ENCODE peak calls at places on chromosomes 4 and X, in six cellular contexts. H is H1; X is IMR-90; F is CD8-positive, alpha-beta memory T cell; C is occipital lobe; Y is MG63. M is an unnamed sample.
A peak's percentile ranks its signal among the peaks of the same experiment; 100 is the strongest.

GRCh38 chrX:45889471-45889870 is 655.8 kb downstream of the ZNF674 start:
- DNase-seq in H (no peak), X (peak; percentile 6), F (no peak), C (no peak), Y (no peak), M (no peak)

GRCh38 chr4:160969914-160970313 is 1193.9 kb downstream of the FSTL5 start:
- DNase-seq in H (no peak), X (no peak), F (no peak), C (no peak), Y (no peak), M (no peak)

GRCh38 chrX:128901018-128901417 is 622.3 kb downstream of the SMARCA1 start:
- DNase-seq in H (no peak), X (no peak), F (no peak), C (no peak), Y (no peak), M (no peak)

GRCh38 chrX:48997865-48998264 is 4.2 kb downstream of the GRIPAP1 start:
- DNase-seq in H (no peak), X (no peak), F (no peak), C (no peak), Y (no peak), M (no peak)

GRCh38 chr4:84814100-84814750 is 152.3 kb downstream of the WDFY3 start:
- DNase-seq in H (no peak), X (peak; percentile 96), F (no peak), C (peak; percentile 15), Y (peak; percentile 46), M (no peak)

GRCh38 chr4:48590884-48591283 is 100.8 kb downstream of the ZAR1 start:
- DNase-seq in H (no peak), X (no peak), F (no peak), C (no peak), Y (no peak), M (no peak)

GRCh38 chr4:189081831-189082230 is 858.8 kb upstream of the FRG1 start:
- DNase-seq in H (no peak), X (peak; percentile 67), F (no peak), C (no peak), Y (no peak), M (no peak)

GRCh38 chr4:147396105-147396504 is 84.8 kb upstream of the EDNRA start:
- DNase-seq in H (no peak), X (no peak), F (no peak), C (no peak), Y (no peak), M (no peak)

GRCh38 chr4:35250771-35251170 is 993.5 kb downstream of the ARAP2 start:
- DNase-seq in H (no peak), X (no peak), F (no peak), C (no peak), Y (no peak), M (no peak)

GRCh38 chr4:172898715-172899114 is 269.9 kb upstream of the GALNT7 start:
- DNase-seq in H (no peak), X (no peak), F (no peak), C (no peak), Y (no peak), M (no peak)

GRCh38 chrX:10190367-10190766 is 33.6 kb downstream of the CLCN4 start:
- DNase-seq in H (no peak), X (peak; percentile 83), F (no peak), C (no peak), Y (peak; percentile 33), M (no peak)

GRCh38 chr4:177485528-177485927 is 43.3 kb upstream of the AGA start:
- DNase-seq in H (no peak), X (peak; percentile 98), F (no peak), C (no peak), Y (no peak), M (no peak)

GRCh38 chr4:1109332-1109731 is 4.0 kb downstream of the RNF212 start:
- DNase-seq in H (no peak), X (no peak), F (no peak), C (no peak), Y (no peak), M (no peak)

GRCh38 chrX:19655032-19655431 is 139.7 kb upstream of the MAP3K15 start:
- DNase-seq in H (no peak), X (no peak), F (no peak), C (no peak), Y (no peak), M (no peak)

GRCh38 chrX:115452256-115452655 is 108.7 kb upstream of the PLS3 start:
- DNase-seq in H (no peak), X (no peak), F (no peak), C (no peak), Y (no peak), M (no peak)

GRCh38 chr4:99685234-99685633 is 27.6 kb upstream of the C4orf54 start:
- DNase-seq in H (no peak), X (no peak), F (no peak), C (no peak), Y (no peak), M (no peak)

GRCh38 chrX:115419094-115419493 is 129.6 kb downstream of the LUZP4 start:
- DNase-seq in H (no peak), X (peak; percentile 13), F (no peak), C (no peak), Y (no peak), M (no peak)

GRCh38 chr4:72631296-72631695 is 62.3 kb upstream of the ADAMTS3 start:
- DNase-seq in H (no peak), X (peak; percentile 49), F (no peak), C (peak; percentile 10), Y (peak; percentile 87), M (no peak)

GRCh38 chr4:122045533-122045932 is 93.7 kb upstream of the TRPC3 start:
- DNase-seq in H (no peak), X (peak; percentile 96), F (no peak), C (no peak), Y (peak; percentile 94), M (no peak)

GRCh38 chrX:19334945-19335626 is 8.6 kb upstream of the PDHA1 start:
- DNase-seq in H (no peak), X (peak; percentile 19), F (peak; percentile 12), C (no peak), Y (no peak), M (peak; percentile 15)

GRCh38 chr4:152257601-152258066 is 278.3 kb downstream of the FBXW7 start:
- DNase-seq in H (no peak), X (peak; percentile 31), F (no peak), C (no peak), Y (peak; percentile 39), M (no peak)

GRCh38 chr4:845836-846251 is 19.9 kb upstream of the CPLX1 start:
- DNase-seq in H (no peak), X (peak; percentile 30), F (no peak), C (peak; percentile 52), Y (no peak), M (no peak)

GRCh38 chr4:14917305-14917647 is 85.0 kb upstream of the CPEB2 start:
- DNase-seq in H (no peak), X (no peak), F (no peak), C (no peak), Y (no peak), M (no peak)

GRCh38 chr4:48853604-48854394 is 22.9 kb downstream of the OCIAD1 start:
- DNase-seq in H (no peak), X (no peak), F (no peak), C (no peak), Y (no peak), M (no peak)

GRCh38 chr4:170226288-170226687 is 136.5 kb upstream of the AADAT start:
- DNase-seq in H (no peak), X (no peak), F (no peak), C (no peak), Y (no peak), M (peak; percentile 12)

GRCh38 chrX:16727637-16728036 is 8.2 kb downstream of the SYAP1 start:
- DNase-seq in H (no peak), X (no peak), F (no peak), C (no peak), Y (no peak), M (no peak)

GRCh38 chrX:138519296-138519695 is 192.2 kb downstream of the FGF13 start:
- DNase-seq in H (no peak), X (no peak), F (no peak), C (no peak), Y (no peak), M (no peak)

GRCh38 chr4:3389186-3389878 is 52.4 kb upstream of the HGFAC start:
- DNase-seq in H (no peak), X (no peak), F (no peak), C (no peak), Y (no peak), M (no peak)

GRCh38 chrX:10288400-10288799 is 131.6 kb downstream of the CLCN4 start:
- DNase-seq in H (no peak), X (peak; percentile 13), F (no peak), C (no peak), Y (no peak), M (no peak)

GRCh38 chrX:37896491-37896890 is 49.1 kb upstream of the DYNLT3 start:
- DNase-seq in H (no peak), X (peak; percentile 8), F (no peak), C (no peak), Y (no peak), M (no peak)

GRCh38 chr4:184370711-184371389 is 103.5 kb downstream of the IRF2 start:
- DNase-seq in H (no peak), X (peak; percentile 29), F (no peak), C (no peak), Y (no peak), M (no peak)

GRCh38 chr4:170700064-170700463 is 610.3 kb upstream of the AADAT start:
- DNase-seq in H (no peak), X (no peak), F (no peak), C (no peak), Y (no peak), M (no peak)

GRCh38 chr4:18075823-18076433 is 54.4 kb upstream of the LCORL start:
- DNase-seq in H (peak; percentile 17), X (peak; percentile 12), F (peak; percentile 25), C (no peak), Y (peak; percentile 4), M (peak; percentile 35)

GRCh38 chr4:41095973-41096372 is 118.4 kb downstream of the APBB2 start:
- DNase-seq in H (no peak), X (peak; percentile 87), F (no peak), C (no peak), Y (no peak), M (no peak)

GRCh38 chr4:169342906-169343560 is 72.3 kb upstream of the SH3RF1 start:
- DNase-seq in H (no peak), X (peak; percentile 41), F (no peak), C (no peak), Y (no peak), M (no peak)

GRCh38 chr4:136203199-136203598 is 1329.1 kb downstream of the PCDH18 start:
- DNase-seq in H (peak; percentile 82), X (no peak), F (no peak), C (no peak), Y (no peak), M (peak; percentile 30)